ENCODE peak calls at places on chromosome 17, in ten cellular contexts. D, T, B, K, F, L, A, P, M and G are unnamed samples.

GRCh38 chr17:47120521-47121095 is 68.5 kb downstream of the CDC27 start:
- DNase-seq in D (no peak), T (no peak), B (no peak), K (no peak), F (no peak), L (no peak), A (no peak), P (no peak), M (no peak), G (no peak)

GRCh38 chr17:8552582-8553320 is 77.8 kb downstream of the MYH10 start:
- DNase-seq in D (no peak), T (no peak), B (no peak), K (no peak), F (no peak), L (no peak), A (no peak), P (no peak), M (no peak), G (no peak)

GRCh38 chr17:39183045-39183444 is 14.4 kb downstream of the CACNB1 start:
- DNase-seq in D (no peak), T (no peak), B (no peak), K (no peak), F (no peak), L (no peak), A (no peak), P (no peak), M (no peak), G (no peak)

GRCh38 chr17:78133971-78134898 is 3.7 kb downstream of the TMC8 start:
- DNase-seq in D (no peak), T (peak), B (peak), K (no peak), F (peak), L (peak), A (peak), P (no peak), M (no peak), G (no peak)

GRCh38 chr17:80252871-80253270 is 7.8 kb upstream of the RNF213 start:
- DNase-seq in D (peak), T (peak), B (peak), K (no peak), F (peak), L (peak), A (peak), P (no peak), M (no peak), G (no peak)

GRCh38 chr17:50117202-50118040 is 12.5 kb downstream of the SAMD14 start:
- DNase-seq in D (no peak), T (peak), B (peak), K (no peak), F (peak), L (peak), A (peak), P (no peak), M (no peak), G (no peak)

GRCh38 chr17:61984826-61985225 is 57.0 kb upstream of the INTS2 start:
- DNase-seq in D (no peak), T (no peak), B (no peak), K (no peak), F (no peak), L (no peak), A (no peak), P (no peak), M (no peak), G (no peak)

GRCh38 chr17:20896153-20896649 is 146.6 kb downstream of the USP22 start:
- DNase-seq in D (no peak), T (no peak), B (peak), K (no peak), F (peak), L (peak), A (no peak), P (peak), M (no peak), G (no peak)

GRCh38 chr17:8885968-8886674 is 18.6 kb upstream of the PIK3R6 start:
- DNase-seq in D (no peak), T (no peak), B (no peak), K (no peak), F (no peak), L (peak), A (no peak), P (no peak), M (no peak), G (no peak)

GRCh38 chr17:63405741-63406261 is 40.3 kb downstream of the CYB561 start:
- DNase-seq in D (no peak), T (peak), B (no peak), K (no peak), F (no peak), L (peak), A (no peak), P (no peak), M (no peak), G (no peak)

GRCh38 chr17:29195465-29196081 is 15.4 kb upstream of the MYO18A start:
- DNase-seq in D (no peak), T (no peak), B (no peak), K (no peak), F (no peak), L (no peak), A (no peak), P (no peak), M (no peak), G (no peak)

GRCh38 chr17:38742431-38743308 is 5.5 kb downstream of the PCGF2 start:
- DNase-seq in D (no peak), T (no peak), B (peak), K (no peak), F (no peak), L (no peak), A (no peak), P (peak), M (no peak), G (no peak)

GRCh38 chr17:32916134-32916533 is 11.8 kb upstream of the TMEM98 start:
- DNase-seq in D (no peak), T (no peak), B (no peak), K (no peak), F (no peak), L (no peak), A (no peak), P (no peak), M (no peak), G (no peak)

GRCh38 chr17:75645501-75645888 is 12.3 kb downstream of the SMIM5 start:
- DNase-seq in D (peak), T (peak), B (peak), K (no peak), F (peak), L (no peak), A (no peak), P (peak), M (no peak), G (no peak)

DNA sequence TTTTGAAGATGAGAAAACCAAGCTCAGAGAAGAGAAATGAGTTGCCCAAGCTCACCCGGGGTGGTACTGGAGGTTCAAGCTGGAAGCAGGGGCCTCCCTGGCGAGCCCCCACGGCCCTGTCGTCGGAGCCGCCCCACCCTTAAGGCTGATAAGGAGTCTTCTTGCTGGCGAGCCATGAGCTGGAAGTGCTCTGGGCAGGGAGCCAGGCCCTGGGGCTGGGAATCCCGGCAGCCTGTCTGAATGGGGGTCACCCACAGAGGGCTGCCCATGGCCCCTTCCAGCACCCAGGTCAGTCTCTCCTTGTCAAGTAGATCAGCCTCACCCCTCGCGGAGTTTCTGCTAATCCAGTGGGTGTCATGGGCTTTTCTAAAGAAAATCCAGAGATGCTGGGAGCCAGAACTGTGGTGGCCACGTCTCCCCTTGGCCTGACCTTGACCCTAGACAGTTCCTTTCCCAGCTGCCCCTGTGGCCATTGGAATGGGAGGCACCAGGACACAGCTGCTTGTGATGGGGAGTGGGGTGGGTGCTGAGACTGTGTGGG is 1.2 kb upstream of the P2RX1 start:
- DNase-seq in D (no peak), T (no peak), B (peak), K (no peak), F (peak), L (no peak), A (no peak), P (no peak), M (no peak), G (no peak)
- TF ChIP-seq POLR2AphosphoS5 in D (no peak), T (no peak), B (no peak), K (no peak), F (no peak), L (no peak), A (no peak), P (no peak), M (no peak), G (no peak)

GRCh38 chr17:10513284-10514067 is 4.9 kb downstream of the MYH1 start:
- DNase-seq in D (no peak), T (peak), B (no peak), K (no peak), F (no peak), L (peak), A (no peak), P (no peak), M (no peak), G (no peak)
- TF ChIP-seq CTCF in D (no peak), T (no peak), B (no peak), K (no peak), F (no peak), L (no peak), A (peak), P (no peak), M (no peak), G (no peak)

GRCh38 chr17:16407911-16408588 is 7.3 kb upstream of the TRPV2 start:
- DNase-seq in D (peak), T (peak), B (peak), K (no peak), F (peak), L (peak), A (peak), P (peak), M (peak), G (no peak)
- H3K27ac ChIP-seq in D (peak), T (peak), B (peak), K (no peak), F (peak), L (peak), A (peak), P (peak), M (peak), G (peak)

GRCh38 chr17:73304971-73305786 is 6.6 kb downstream of the CDC42EP4 start:
- DNase-seq in D (no peak), T (no peak), B (peak), K (no peak), F (peak), L (peak), A (peak), P (peak), M (no peak), G (peak)
- TF ChIP-seq POLR2AphosphoS5 in D (peak), T (peak), B (peak), K (peak), F (peak), L (no peak), A (no peak), P (peak), M (no peak), G (peak)

GRCh38 chr17:1059131-1059795 is 62.3 kb downstream of the TIMM22 start:
- DNase-seq in D (no peak), T (no peak), B (no peak), K (no peak), F (no peak), L (no peak), A (no peak), P (no peak), M (no peak), G (no peak)
- TF ChIP-seq CTCF in D (no peak), T (no peak), B (no peak), K (no peak), F (no peak), L (no peak), A (no peak), P (no peak), M (no peak), G (no peak)

GRCh38 chr17:27870345-27870744 is 22.8 kb downstream of the LYRM9 start:
- DNase-seq in D (peak), T (no peak), B (no peak), K (no peak), F (no peak), L (no peak), A (no peak), P (no peak), M (no peak), G (no peak)

GRCh38 chr17:27873211-27873610 is 20.0 kb downstream of the LYRM9 start:
- DNase-seq in D (no peak), T (no peak), B (no peak), K (no peak), F (no peak), L (no peak), A (no peak), P (no peak), M (no peak), G (no peak)

GRCh38 chr17:27871407-27871806 is 21.8 kb downstream of the LYRM9 start:
- DNase-seq in D (no peak), T (peak), B (peak), K (no peak), F (no peak), L (no peak), A (no peak), P (no peak), M (no peak), G (no peak)

GRCh38 chr17:27873746-27874145 is 19.4 kb downstream of the LYRM9 start:
- DNase-seq in D (peak), T (peak), B (no peak), K (no peak), F (no peak), L (no peak), A (no peak), P (no peak), M (no peak), G (no peak)

GRCh38 chr17:27872776-27873175 is 20.4 kb downstream of the LYRM9 start:
- DNase-seq in D (no peak), T (no peak), B (no peak), K (no peak), F (no peak), L (no peak), A (no peak), P (no peak), M (no peak), G (no peak)
- H3K27ac ChIP-seq in D (no peak), T (no peak), B (no peak), K (no peak), F (no peak), L (no peak), A (no peak), P (no peak), M (no peak), G (no peak)